ENCODE peak calls at places on chromosomes 2 and 18, in eight cellular contexts. C is pancreas; M is RWPE1; N is CD8-positive, alpha-beta T cell; E is WTC11; Q is Calu3; T is esophagus muscularis mucosa; G is AG04449. U is an unnamed sample.

GRCh38 chr2:42103829-42104228 is 56.0 kb downstream of the PKDCC start:
- DNase-seq in N (no peak), E (no peak), C (no peak), G (no peak), M (no peak), Q (no peak), T (no peak), U (no peak)

GRCh38 chr18:47876813-47877212 is 53.6 kb downstream of the SMAD2 start:
- DNase-seq in G (no peak), N (no peak), M (no peak), Q (no peak), E (no peak), T (no peak), C (no peak), U (no peak)

GRCh38 chr2:94759211-94759610 is 112.0 kb upstream of the TEKT4 start:
- DNase-seq in Q (peak), T (peak), N (no peak), G (no peak), E (no peak), C (no peak), M (peak), U (no peak)

GRCh38 chr2:236689393-236689700 is 119.7 kb downstream of the ACKR3 start:
- DNase-seq in M (no peak), C (no peak), N (no peak), E (no peak), G (no peak), Q (no peak), T (no peak), U (no peak)

GRCh38 chr18:13813271-13813849 is 10.6 kb upstream of the MC5R start:
- DNase-seq in N (no peak), E (peak), Q (peak), G (no peak), C (peak), M (peak), T (no peak), U (no peak)

GRCh38 chr18:42807852-42808251 is 307.6 kb downstream of the RIT2 start:
- DNase-seq in Q (no peak), E (no peak), T (no peak), M (no peak), N (no peak), C (no peak), G (no peak), U (no peak)

GRCh38 chr18:6746386-6746960 is 17.0 kb downstream of the ARHGAP28 start:
- DNase-seq in M (no peak), E (no peak), C (no peak), Q (no peak), N (no peak), T (no peak), G (no peak), U (no peak)

GRCh38 chr2:17543848-17544645 is 3.6 kb downstream of the VSNL1 start:
- DNase-seq in E (no peak), Q (no peak), T (no peak), M (peak), N (no peak), C (no peak), G (no peak), U (no peak)

GRCh38 chr2:232502513-232502900 is 14.9 kb upstream of the ECEL1 start:
- DNase-seq in T (no peak), C (no peak), E (no peak), Q (no peak), M (no peak), N (no peak), G (no peak), U (no peak)

GRCh38 chr2:113965644-113966043 is 75.8 kb downstream of the ACTR3 start:
- DNase-seq in T (no peak), N (peak), Q (peak), C (no peak), M (no peak), E (peak), G (no peak), U (no peak)

GRCh38 chr2:28201711-28202180 is 190.9 kb upstream of the FOSL2 start:
- DNase-seq in M (no peak), G (no peak), T (no peak), N (no peak), E (no peak), C (no peak), Q (no peak), U (no peak)

GRCh38 chr2:1654696-1655374 is 89.5 kb downstream of the PXDN start:
- DNase-seq in T (no peak), M (no peak), Q (no peak), N (no peak), E (no peak), G (no peak), C (no peak), U (peak)

GRCh38 chr2:149028377-149028776 is 10.1 kb upstream of the LYPD6B start:
- DNase-seq in G (no peak), M (no peak), C (no peak), T (peak), N (no peak), Q (no peak), E (no peak), U (no peak)

GRCh38 chr18:50870138-50870845 is 8.6 kb upstream of the ME2 start:
- DNase-seq in E (no peak), C (no peak), M (peak), G (no peak), Q (peak), N (no peak), T (no peak), U (no peak)

GRCh38 chr2:14831458-14831857 is 198.9 kb downstream of the LRATD1 start:
- DNase-seq in G (no peak), C (no peak), N (no peak), M (no peak), E (no peak), T (no peak), Q (no peak), U (no peak)

GRCh38 chr2:127419448-127420038 is 1.3 kb downstream of the PROC start:
- DNase-seq in G (no peak), N (no peak), T (no peak), E (no peak), M (no peak), Q (no peak), C (no peak), U (peak)

GRCh38 chr2:237432484-237433092 is 18.6 kb upstream of the COL6A3 start:
- DNase-seq in T (no peak), E (no peak), Q (peak), C (no peak), M (peak), G (no peak), N (peak), U (no peak)

GRCh38 chr2:9753665-9754531 is 89.4 kb upstream of the TAF1B start:
- DNase-seq in Q (peak), E (no peak), T (no peak), G (no peak), C (no peak), N (peak), M (peak), U (no peak)

GRCh38 chr2:10982931-10983701 is 71.4 kb downstream of the KCNF1 start:
- DNase-seq in Q (no peak), T (no peak), N (no peak), C (no peak), E (no peak), G (no peak), M (no peak), U (no peak)

GRCh38 chr2:204012081-204012653 is 75.6 kb downstream of the ICOS start:
- DNase-seq in M (peak), C (no peak), N (no peak), Q (peak), E (no peak), G (no peak), T (peak), U (no peak)

GRCh38 chr2:172329404-172330059 is 97.9 kb upstream of the ITGA6 start:
- DNase-seq in T (no peak), M (no peak), N (no peak), C (peak), G (no peak), Q (no peak), E (no peak), U (no peak)

GRCh38 chr18:34742761-34743366 is 32.8 kb downstream of the DTNA start:
- DNase-seq in C (no peak), N (no peak), T (no peak), Q (no peak), M (no peak), E (no peak), G (no peak), U (no peak)

GRCh38 chr18:67639872-67640271 is 123.4 kb upstream of the DSEL start:
- DNase-seq in M (no peak), N (no peak), T (no peak), Q (no peak), G (no peak), C (no peak), E (no peak), U (no peak)

GRCh38 chr2:17752892-17753802 is 463 bp downstream of the SMC6 start:
- DNase-seq in T (peak), N (peak), E (peak), Q (peak), G (no peak), M (peak), C (peak), U (peak)

GRCh38 chr2:173193925-173194324 is 118.3 kb downstream of the MAP3K20 start:
- DNase-seq in C (no peak), M (no peak), T (no peak), Q (no peak), G (no peak), E (no peak), N (no peak), U (no peak)

GRCh38 chr18:30616414-30616813 is 426.1 kb downstream of the DSC3 start:
- DNase-seq in T (no peak), E (no peak), N (no peak), C (no peak), G (no peak), Q (no peak), M (no peak), U (no peak)

GRCh38 chr18:57915241-57915640 is 112.1 kb upstream of the ATP8B1 start:
- DNase-seq in N (no peak), Q (no peak), G (no peak), T (no peak), E (no peak), C (no peak), M (no peak), U (no peak)

GRCh38 chr2:128361376-128362131 is 42.9 kb upstream of the HS6ST1 start:
- DNase-seq in N (no peak), T (no peak), C (peak), M (no peak), Q (no peak), G (no peak), E (peak), U (peak)

GRCh38 chr2:158837645-158838044 is 42.5 kb downstream of the DAPL1 start:
- DNase-seq in T (no peak), M (no peak), Q (no peak), E (no peak), G (no peak), C (no peak), N (no peak), U (no peak)

GRCh38 chr2:42286268-42286946 is 74.6 kb downstream of the COX7A2L start:
- DNase-seq in Q (no peak), G (no peak), C (no peak), M (no peak), T (no peak), E (no peak), N (no peak), U (no peak)

GRCh38 chr2:241018051-241018891 is 19.9 kb downstream of the SNED1 start:
- DNase-seq in Q (no peak), G (no peak), M (no peak), C (no peak), N (no peak), E (no peak), T (peak), U (peak)

GRCh38 chr2:230932556-230933511 is 7.8 kb upstream of the GPR55 start:
- DNase-seq in M (no peak), T (peak), C (no peak), N (no peak), E (no peak), G (no peak), Q (no peak), U (peak)

DNA sequence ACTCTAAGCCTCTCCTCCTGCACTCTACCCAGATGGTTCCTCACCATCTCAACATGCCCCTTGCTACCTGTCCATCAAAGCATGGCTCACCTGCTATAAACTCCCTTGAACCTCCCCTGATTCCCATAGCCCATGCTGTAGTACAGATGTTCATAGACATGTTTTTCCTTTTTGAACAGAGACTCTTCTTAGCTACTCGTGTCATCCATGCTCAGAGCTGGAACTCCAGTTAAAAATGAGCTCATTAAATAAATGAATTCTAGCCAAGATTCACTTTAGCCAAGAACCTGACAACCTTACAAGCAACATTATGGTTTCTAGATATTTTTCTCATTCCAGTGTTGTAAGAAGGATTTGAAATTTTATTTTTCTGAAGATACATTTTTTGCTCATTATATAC is 65.1 kb downstream of the SCG2 start:
- DNase-seq in T (no peak), Q (no peak), G (no peak), E (no peak), M (no peak), N (no peak), C (no peak), U (no peak)
- TF ChIP-seq CTCF in T (no peak), Q (no peak), G (no peak), E (no peak), M (no peak), N (no peak), C (no peak), U (no peak)

DNA sequence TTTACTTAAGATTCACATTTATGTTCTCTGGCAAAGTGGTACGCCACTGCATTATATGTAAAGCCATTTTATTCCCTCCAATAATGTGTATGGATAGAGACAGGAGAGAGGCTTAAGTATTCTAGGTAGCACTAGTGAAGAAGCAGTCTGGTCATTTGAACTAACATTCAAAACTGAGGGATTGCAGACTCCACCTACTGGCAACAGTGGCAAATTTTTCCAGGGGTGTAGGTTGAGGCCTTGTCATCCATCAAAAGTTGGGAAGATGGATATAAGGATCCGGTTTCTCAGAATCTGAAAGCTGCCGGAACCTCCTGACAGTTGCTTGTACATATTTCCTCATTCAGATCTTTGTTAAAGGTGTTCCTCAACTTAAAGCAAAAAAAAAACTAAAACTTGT is 465.5 kb upstream of the FSHR start:
- DNase-seq in E (peak), T (no peak), C (no peak), Q (peak), M (no peak), N (no peak), G (no peak), U (no peak)
- TF ChIP-seq CTCF in E (no peak), T (no peak), C (no peak), Q (no peak), M (no peak), N (no peak), G (no peak), U (peak)

GRCh38 chr2:213627835-213628234 is 343.6 kb downstream of the SPAG16 start:
- DNase-seq in G (no peak), M (no peak), Q (no peak), C (no peak), N (no peak), T (no peak), E (no peak), U (no peak)

GRCh38 chr2:213627054-213627710 is 342.9 kb downstream of the SPAG16 start:
- DNase-seq in M (no peak), E (no peak), T (no peak), Q (peak), N (no peak), C (no peak), G (no peak), U (no peak)
- TF ChIP-seq CTCF in M (no peak), E (no peak), T (no peak), Q (peak), N (no peak), C (no peak), G (no peak), U (no peak)

GRCh38 chr2:45928946-45929345 is 277.5 kb downstream of the PRKCE start:
- DNase-seq in C (no peak), M (no peak), E (no peak), G (no peak), Q (no peak), T (no peak), N (no peak), U (no peak)

GRCh38 chr2:45930396-45930792 is 278.9 kb downstream of the PRKCE start:
- DNase-seq in E (no peak), T (no peak), N (no peak), Q (no peak), C (no peak), M (peak), G (no peak), U (no peak)

GRCh38 chr2:45935791-45936622 is 284.5 kb downstream of the PRKCE start:
- DNase-seq in N (peak), M (peak), Q (peak), E (peak), G (peak), T (peak), C (peak), U (peak)

GRCh38 chr2:45929674-45930395 is 278.4 kb downstream of the PRKCE start:
- DNase-seq in G (no peak), T (no peak), M (no peak), N (no peak), E (no peak), C (no peak), Q (no peak), U (no peak)

GRCh38 chr2:45932278-45932975 is 281.0 kb downstream of the PRKCE start:
- DNase-seq in E (no peak), Q (no peak), M (no peak), G (no peak), N (no peak), C (no peak), T (no peak), U (no peak)
- TF ChIP-seq CTCF in E (no peak), Q (no peak), M (no peak), G (no peak), N (no peak), C (no peak), T (no peak), U (no peak)

GRCh38 chr2:84459028-84459943 is at the start of gene SUCLG1:
- DNase-seq in E (peak), Q (peak), C (peak), T (peak), G (no peak), N (peak), M (peak), U (peak)
- TF ChIP-seq CTCF in E (no peak), Q (no peak), C (no peak), T (no peak), G (no peak), N (no peak), M (no peak), U (no peak)

GRCh38 chr2:38000485-38001222 is 75.3 kb downstream of the CYP1B1 start:
- DNase-seq in E (no peak), T (no peak), M (no peak), C (no peak), G (no peak), Q (no peak), N (no peak), U (no peak)

GRCh38 chr2:37992631-37993030 is 67.5 kb downstream of the RMDN2 start:
- DNase-seq in C (no peak), N (no peak), M (no peak), G (no peak), Q (no peak), T (no peak), E (no peak), U (no peak)

GRCh38 chr2:37993135-37993534 is 68.0 kb downstream of the RMDN2 start:
- DNase-seq in Q (no peak), M (no peak), T (no peak), E (no peak), N (no peak), G (no peak), C (no peak), U (no peak)

GRCh38 chr2:37997629-37998028 is 72.5 kb downstream of the RMDN2 start:
- DNase-seq in M (no peak), N (no peak), T (no peak), C (no peak), Q (no peak), E (no peak), G (no peak), U (no peak)
- TF ChIP-seq CTCF in M (no peak), N (no peak), T (no peak), C (no peak), Q (no peak), E (no peak), G (no peak), U (no peak)

DNA sequence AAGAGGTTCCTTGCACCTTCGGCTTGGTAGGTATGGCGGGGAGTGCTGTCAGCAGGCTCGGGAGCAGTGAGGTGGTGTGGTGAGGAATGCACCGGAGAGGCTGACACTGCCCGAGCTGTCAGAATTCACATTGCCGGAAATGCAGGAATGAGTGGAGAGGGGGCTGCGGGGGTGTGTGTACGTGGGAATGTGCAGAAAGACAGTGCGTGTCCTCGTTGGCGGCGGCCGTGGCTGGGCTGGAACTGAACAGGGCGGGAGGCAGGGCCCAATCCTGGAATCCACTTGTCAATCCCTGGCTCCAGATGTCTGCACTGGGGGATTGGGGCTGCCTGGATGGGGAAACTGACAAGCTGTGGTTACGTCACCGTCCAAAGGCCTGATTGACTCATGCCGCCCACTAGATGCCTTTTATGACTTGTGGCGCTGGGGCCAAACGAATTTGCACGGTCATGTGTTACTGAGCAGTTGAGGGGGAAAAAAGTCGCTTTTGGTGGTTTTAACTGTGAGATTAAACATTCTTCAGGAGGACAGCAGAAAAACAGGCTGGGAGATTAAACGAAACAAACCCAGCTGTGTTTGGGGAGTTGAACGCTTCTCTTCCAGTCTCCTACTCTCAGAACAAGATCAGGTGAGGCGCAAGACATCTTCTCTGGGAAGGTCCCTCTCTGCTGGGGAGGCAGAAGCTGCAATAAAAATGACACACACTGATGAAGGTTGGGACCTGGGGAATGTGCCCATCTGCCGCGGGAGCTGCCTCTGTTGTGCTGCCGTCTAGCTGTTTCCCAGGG is 189.4 kb upstream of the GLI2 start:
- DNase-seq in Q (peak), M (no peak), N (no peak), G (peak), E (no peak), C (no peak), T (no peak), U (no peak)
- TF ChIP-seq CTCF in Q (no peak), M (no peak), N (no peak), G (peak), E (no peak), C (no peak), T (no peak), U (no peak)

GRCh38 chr2:157178865-157179264 is 78.6 kb upstream of the GALNT5 start:
- DNase-seq in N (no peak), E (peak), G (no peak), Q (no peak), M (no peak), T (no peak), C (no peak), U (no peak)
- TF ChIP-seq CTCF in N (no peak), E (no peak), G (no peak), Q (peak), M (no peak), T (no peak), C (no peak), U (no peak)